ENCODE peak calls at places on chromosome 2, in seven cellular contexts. One of them, this sample, is unnamed.

GRCh38 chr2:72846171-72847095 is 20.6 kb upstream of the EXOC6B start:
- DNase-seq in stimulated activated CD4-positive, alpha-beta T cell treated with anti-CD3 and anti-CD28 coated beads, Interleukin-1b, Interleukin-23, amount 100 ng/mL, for 24 hours: no peak
- DNase-seq in GM12865: peak
- DNase-seq in AG08396: no peak
- DNase-seq in Right ventricle myocardium inferior: no peak
- DNase-seq in CD4-positive, CD25-positive, alpha-beta regulatory T cell: no peak
- DNase-seq in NT2/D1: no peak
- DNase-seq in this sample: no peak

GRCh38 chr2:136356111-136357033 is 238.4 kb upstream of the CXCR4 start:
- DNase-seq in stimulated activated CD4-positive, alpha-beta T cell treated with anti-CD3 and anti-CD28 coated beads, Interleukin-1b, Interleukin-23, amount 100 ng/mL, for 24 hours: no peak
- DNase-seq in GM12865: no peak
- DNase-seq in AG08396: no peak
- DNase-seq in Right ventricle myocardium inferior: no peak
- DNase-seq in CD4-positive, CD25-positive, alpha-beta regulatory T cell: no peak
- DNase-seq in NT2/D1: no peak
- DNase-seq in this sample: no peak

GRCh38 chr2:171792157-171792556 is 101.9 kb downstream of the SLC25A12 start:
- DNase-seq in stimulated activated CD4-positive, alpha-beta T cell treated with anti-CD3 and anti-CD28 coated beads, Interleukin-1b, Interleukin-23, amount 100 ng/mL, for 24 hours: no peak
- DNase-seq in GM12865: no peak
- DNase-seq in AG08396: no peak
- DNase-seq in Right ventricle myocardium inferior: no peak
- DNase-seq in CD4-positive, CD25-positive, alpha-beta regulatory T cell: no peak
- DNase-seq in NT2/D1: no peak
- DNase-seq in this sample: no peak

GRCh38 chr2:85621338-85621737 is 5.4 kb downstream of the USP39 start:
- DNase-seq in stimulated activated CD4-positive, alpha-beta T cell treated with anti-CD3 and anti-CD28 coated beads, Interleukin-1b, Interleukin-23, amount 100 ng/mL, for 24 hours: no peak
- DNase-seq in GM12865: no peak
- DNase-seq in AG08396: no peak
- DNase-seq in Right ventricle myocardium inferior: no peak
- DNase-seq in CD4-positive, CD25-positive, alpha-beta regulatory T cell: no peak
- DNase-seq in NT2/D1: no peak
- DNase-seq in this sample: no peak

GRCh38 chr2:240644171-240644651 is 18.9 kb downstream of the GPR35 start:
- DNase-seq in stimulated activated CD4-positive, alpha-beta T cell treated with anti-CD3 and anti-CD28 coated beads, Interleukin-1b, Interleukin-23, amount 100 ng/mL, for 24 hours: no peak
- DNase-seq in GM12865: no peak
- DNase-seq in AG08396: peak
- DNase-seq in Right ventricle myocardium inferior: peak
- DNase-seq in CD4-positive, CD25-positive, alpha-beta regulatory T cell: no peak
- DNase-seq in NT2/D1: no peak
- DNase-seq in this sample: no peak

GRCh38 chr2:238548902-238549462 is 122.3 kb downstream of the ASB1 start:
- DNase-seq in stimulated activated CD4-positive, alpha-beta T cell treated with anti-CD3 and anti-CD28 coated beads, Interleukin-1b, Interleukin-23, amount 100 ng/mL, for 24 hours: no peak
- DNase-seq in GM12865: no peak
- DNase-seq in AG08396: no peak
- DNase-seq in Right ventricle myocardium inferior: no peak
- DNase-seq in CD4-positive, CD25-positive, alpha-beta regulatory T cell: no peak
- DNase-seq in NT2/D1: no peak
- DNase-seq in this sample: no peak

GRCh38 chr2:45237850-45238542 is 228.7 kb upstream of the SIX2 start:
- DNase-seq in stimulated activated CD4-positive, alpha-beta T cell treated with anti-CD3 and anti-CD28 coated beads, Interleukin-1b, Interleukin-23, amount 100 ng/mL, for 24 hours: no peak
- DNase-seq in GM12865: no peak
- DNase-seq in AG08396: peak
- DNase-seq in Right ventricle myocardium inferior: no peak
- DNase-seq in CD4-positive, CD25-positive, alpha-beta regulatory T cell: no peak
- DNase-seq in NT2/D1: no peak
- DNase-seq in this sample: peak

GRCh38 chr2:19362094-19362649 is 3.7 kb upstream of the OSR1 start:
- DNase-seq in stimulated activated CD4-positive, alpha-beta T cell treated with anti-CD3 and anti-CD28 coated beads, Interleukin-1b, Interleukin-23, amount 100 ng/mL, for 24 hours: no peak
- DNase-seq in GM12865: no peak
- DNase-seq in AG08396: no peak
- DNase-seq in Right ventricle myocardium inferior: no peak
- DNase-seq in CD4-positive, CD25-positive, alpha-beta regulatory T cell: no peak
- DNase-seq in NT2/D1: no peak
- DNase-seq in this sample: peak

GRCh38 chr2:68726608-68727367 is 7.8 kb upstream of the ARHGAP25 start:
- DNase-seq in stimulated activated CD4-positive, alpha-beta T cell treated with anti-CD3 and anti-CD28 coated beads, Interleukin-1b, Interleukin-23, amount 100 ng/mL, for 24 hours: peak
- DNase-seq in GM12865: peak
- DNase-seq in AG08396: no peak
- DNase-seq in Right ventricle myocardium inferior: no peak
- DNase-seq in CD4-positive, CD25-positive, alpha-beta regulatory T cell: peak
- DNase-seq in NT2/D1: no peak
- DNase-seq in this sample: no peak

GRCh38 chr2:147345246-147345645 is 499.6 kb upstream of the ACVR2A start:
- DNase-seq in stimulated activated CD4-positive, alpha-beta T cell treated with anti-CD3 and anti-CD28 coated beads, Interleukin-1b, Interleukin-23, amount 100 ng/mL, for 24 hours: no peak
- DNase-seq in GM12865: no peak
- DNase-seq in AG08396: no peak
- DNase-seq in Right ventricle myocardium inferior: no peak
- DNase-seq in CD4-positive, CD25-positive, alpha-beta regulatory T cell: no peak
- DNase-seq in NT2/D1: no peak
- DNase-seq in this sample: no peak

GRCh38 chr2:105517814-105518705 is 119.2 kb upstream of the FHL2 start:
- DNase-seq in stimulated activated CD4-positive, alpha-beta T cell treated with anti-CD3 and anti-CD28 coated beads, Interleukin-1b, Interleukin-23, amount 100 ng/mL, for 24 hours: no peak
- DNase-seq in GM12865: no peak
- DNase-seq in AG08396: peak
- DNase-seq in Right ventricle myocardium inferior: peak
- DNase-seq in CD4-positive, CD25-positive, alpha-beta regulatory T cell: no peak
- DNase-seq in NT2/D1: no peak
- DNase-seq in this sample: peak